ENCODE peak calls at places on chromosome 17, in five cellular contexts. B, T, U, N and I are unnamed samples.

GRCh38 chr17:8479431-8479947 is 43.8 kb downstream of the NDEL1 start:
- DNase-seq in B (peak; percentile 63), T (peak; percentile 56), U (no peak), N (no peak), I (no peak)

GRCh38 chr17:38609280-38610031 is 3.7 kb upstream of the SRCIN1 start:
- DNase-seq in B (no peak), T (no peak), U (no peak), N (no peak), I (no peak)

GRCh38 chr17:69492410-69493071 is 78.0 kb downstream of the MAP2K6 start:
- DNase-seq in B (no peak), T (no peak), U (no peak), N (no peak), I (no peak)

GRCh38 chr17:17493249-17493985 is 2.8 kb downstream of the RASD1 start:
- DNase-seq in B (no peak), T (no peak), U (no peak), N (no peak), I (no peak)

GRCh38 chr17:72492494-72492893 is 371.7 kb downstream of the SOX9 start:
- DNase-seq in B (no peak), T (no peak), U (no peak), N (no peak), I (no peak)

GRCh38 chr17:6796017-6796886 is 20.2 kb downstream of the FBXO39 start:
- DNase-seq in B (no peak), T (no peak), U (no peak), N (no peak), I (no peak)

GRCh38 chr17:76204277-76204676 is 36.0 kb downstream of the RNF157 start:
- DNase-seq in B (no peak), T (no peak), U (no peak), N (no peak), I (no peak)

GRCh38 chr17:8161289-8162231 is 1.2 kb downstream of the VAMP2 start:
- DNase-seq in B (no peak), T (no peak), U (no peak), N (peak; percentile 19), I (no peak)

GRCh38 chr17:21542070-21542469 is 150.3 kb upstream of the KCNJ18 start:
- DNase-seq in B (no peak), T (no peak), U (no peak), N (no peak), I (no peak)

GRCh38 chr17:82373731-82374625 is 2.4 kb downstream of the UTS2R start:
- DNase-seq in B (no peak), T (no peak), U (no peak), N (no peak), I (no peak)

GRCh38 chr17:51487947-51488346 is 227.6 kb downstream of the UTP18 start:
- DNase-seq in B (no peak), T (no peak), U (no peak), N (no peak), I (no peak)

GRCh38 chr17:2704031-2704889 is 7.3 kb downstream of the CLUH start:
- DNase-seq in B (no peak), T (no peak), U (no peak), N (no peak), I (no peak)

GRCh38 chr17:54426287-54426886 is 474.3 kb upstream of the TOM1L1 start:
- DNase-seq in B (no peak), T (no peak), U (no peak), N (no peak), I (no peak)

GRCh38 chr17:12081720-12082119 is 61.0 kb downstream of the MAP2K4 start:
- DNase-seq in B (no peak), T (no peak), U (no peak), N (no peak), I (no peak)

GRCh38 chr17:76440722-76441362 is 12.1 kb downstream of the UBE2O start:
- DNase-seq in B (no peak), T (no peak), U (no peak), N (no peak), I (no peak)

GRCh38 chr17:80026359-80027042 is 9.2 kb downstream of the TBC1D16 start:
- DNase-seq in B (no peak), T (no peak), U (no peak), N (no peak), I (no peak)

GRCh38 chr17:8041249-8041928 is 2.5 kb downstream of the ALOX15B start:
- DNase-seq in B (no peak), T (no peak), U (no peak), N (peak; percentile 24), I (no peak)